ENCODE peak calls at places on chromosomes 5 and 9, in four cellular contexts. A is WTC11, W is coronary artery, K is mucosa of descending colon. X is an unnamed sample.

GRCh38 chr9:6845881-6846280 is 88.1 kb downstream of the KDM4C start:
- DNase-seq in W (no peak), K (no peak), A (peak), X (no peak)

GRCh38 chr9:89342948-89343347 is 24.6 kb downstream of the SECISBP2 start:
- DNase-seq in W (no peak), K (no peak), A (no peak), X (no peak)

GRCh38 chr9:35069020-35069419 is 3.4 kb downstream of the VCP start:
- DNase-seq in K (no peak), W (no peak), A (no peak), X (no peak)

GRCh38 chr5:171931163-171931562 is 75.3 kb downstream of the FBXW11 start:
- DNase-seq in A (no peak), W (no peak), K (no peak), X (no peak)

GRCh38 chr5:120207139-120207538 is 257.0 kb upstream of the PRR16 start:
- DNase-seq in K (no peak), W (no peak), A (no peak), X (no peak)

GRCh38 chr9:16869961-16870605 is 387 bp downstream of the BNC2 start:
- DNase-seq in K (peak), A (peak), W (no peak), X (peak)

GRCh38 chr5:175617447-175617846 is 40.4 kb upstream of the HRH2 start:
- DNase-seq in A (peak), W (no peak), K (no peak), X (no peak)

GRCh38 chr9:116208417-116209232 is 55.0 kb downstream of the PAPPA start:
- DNase-seq in W (no peak), A (no peak), K (no peak), X (no peak)

GRCh38 chr5:155605898-155606297 is 592.3 kb downstream of the KIF4B start:
- DNase-seq in W (no peak), A (no peak), K (no peak), X (no peak)

GRCh38 chr5:156621719-156622118 is 228.4 kb upstream of the PPP1R2B start:
- DNase-seq in W (no peak), K (no peak), A (no peak), X (no peak)

GRCh38 chr5:144531191-144531590 is 360.5 kb downstream of the KCTD16 start:
- DNase-seq in K (no peak), A (no peak), W (no peak), X (no peak)

GRCh38 chr5:169160405-169160901 is 140.5 kb downstream of the SLIT3 start:
- DNase-seq in K (no peak), A (no peak), W (no peak), X (no peak)

GRCh38 chr9:20242767-20243166 is 379.5 kb downstream of the MLLT3 start:
- DNase-seq in W (no peak), K (no peak), A (no peak), X (no peak)

GRCh38 chr9:105142406-105143092 is 101.9 kb upstream of the SLC44A1 start:
- DNase-seq in K (no peak), W (no peak), A (no peak), X (no peak)

GRCh38 chr5:134110382-134110781 is 4.1 kb upstream of the TCF7 start:
- DNase-seq in K (no peak), A (no peak), W (no peak), X (no peak)

GRCh38 chr5:170269579-170269978 is 28.0 kb downstream of the LCP2 start:
- DNase-seq in A (no peak), K (no peak), W (no peak), X (no peak)

GRCh38 chr9:100427366-100428263 is 672 bp downstream of the MSANTD3 start:
- DNase-seq in W (no peak), K (peak), A (peak), X (peak)

GRCh38 chr5:38518341-38518740 is 38.1 kb downstream of the LIFR start:
- DNase-seq in A (no peak), K (no peak), W (no peak), X (no peak)

GRCh38 chr5:79961731-79962579 is 29.1 kb downstream of the MTX3 start:
- DNase-seq in W (no peak), K (no peak), A (no peak), X (no peak)

GRCh38 chr9:110887276-110887675 is 151.0 kb downstream of the LPAR1 start:
- DNase-seq in W (no peak), K (no peak), A (no peak), X (no peak)

GRCh38 chr5:135488727-135489465 is 36.7 kb upstream of the TIFAB start:
- DNase-seq in K (no peak), A (peak), W (peak), X (peak)

GRCh38 chr9:38006163-38006562 is 62.9 kb downstream of the SHB start:
- DNase-seq in W (no peak), A (no peak), K (peak), X (no peak)

GRCh38 chr5:15383469-15383868 is 116.5 kb upstream of the FBXL7 start:
- DNase-seq in K (no peak), A (no peak), W (no peak), X (no peak)
- TF ChIP-seq CTCF in K (no peak), A (peak), W (no peak), X (peak)

GRCh38 chr5:56769875-56770604 is 45.3 kb upstream of the MAP3K1 start:
- DNase-seq in A (no peak), W (no peak), K (no peak), X (no peak)
- TF ChIP-seq CTCF in A (no peak), W (no peak), K (no peak), X (no peak)

GRCh38 chr5:159531554-159532105 is 201.3 kb upstream of the IL12B start:
- DNase-seq in A (no peak), W (no peak), K (no peak), X (no peak)
- TF ChIP-seq CTCF in A (no peak), W (no peak), K (no peak), X (peak)

GRCh38 chr9:18059447-18059846 is 414.5 kb upstream of the ADAMTSL1 start:
- DNase-seq in W (no peak), K (no peak), A (no peak), X (no peak)

GRCh38 chr9:18059043-18059442 is 414.9 kb upstream of the ADAMTSL1 start:
- DNase-seq in A (no peak), W (no peak), K (no peak), X (no peak)

GRCh38 chr9:18061332-18061731 is 412.6 kb upstream of the ADAMTSL1 start:
- DNase-seq in A (no peak), W (no peak), K (no peak), X (no peak)

GRCh38 chr9:18061856-18062255 is 412.1 kb upstream of the ADAMTSL1 start:
- DNase-seq in W (no peak), K (no peak), A (no peak), X (no peak)

GRCh38 chr9:18060304-18060934 is 413.5 kb upstream of the ADAMTSL1 start:
- DNase-seq in W (no peak), A (no peak), K (no peak), X (no peak)
- TF ChIP-seq CTCF in W (no peak), A (no peak), K (no peak), X (peak)

DNA sequence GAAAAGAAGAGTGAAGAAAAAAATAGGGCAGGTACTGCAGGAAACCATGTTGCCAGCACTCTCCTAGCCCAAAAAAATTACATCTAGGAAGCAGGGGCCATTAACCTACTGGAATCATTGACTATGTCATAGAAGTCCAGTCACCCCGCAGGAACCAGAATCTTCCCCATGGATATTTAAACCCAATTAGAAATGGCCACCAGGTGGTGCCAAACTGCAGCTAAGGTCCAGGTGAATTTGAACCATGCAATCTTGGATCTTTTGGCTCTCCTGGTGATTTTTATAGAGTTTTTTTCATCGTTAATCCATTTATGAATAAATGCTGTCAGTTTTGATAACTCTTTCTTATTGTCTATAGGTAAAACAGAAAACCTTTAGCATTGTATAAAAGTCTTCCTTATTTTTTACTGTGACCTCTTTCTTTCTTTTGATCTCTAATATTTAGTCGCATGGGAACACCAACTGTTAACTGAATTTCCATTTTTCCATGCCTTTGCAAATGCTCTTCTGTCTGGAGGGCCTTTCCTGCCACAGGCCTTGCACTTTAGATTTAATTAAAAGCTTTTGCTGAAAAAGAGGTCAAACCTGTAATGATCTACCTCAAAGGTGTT is 147.5 kb upstream of the FGF10 start:
- DNase-seq in A (peak), W (no peak), K (no peak), X (no peak)
- TF ChIP-seq CTCF in A (peak), W (peak), K (no peak), X (peak)

GRCh38 chr5:91079037-91079436 is 304.1 kb downstream of the ARRDC3 start:
- DNase-seq in W (no peak), A (no peak), K (no peak), X (no peak)
- TF ChIP-seq CTCF in W (no peak), A (no peak), K (no peak), X (no peak)

GRCh38 chr5:141095263-141095641 is 837 bp downstream of the PCDHB2 start:
- DNase-seq in K (no peak), W (no peak), A (no peak), X (no peak)

GRCh38 chr5:141100243-141100805 is at the start of gene PCDHB3:
- DNase-seq in K (no peak), A (peak), W (no peak), X (no peak)

DNA sequence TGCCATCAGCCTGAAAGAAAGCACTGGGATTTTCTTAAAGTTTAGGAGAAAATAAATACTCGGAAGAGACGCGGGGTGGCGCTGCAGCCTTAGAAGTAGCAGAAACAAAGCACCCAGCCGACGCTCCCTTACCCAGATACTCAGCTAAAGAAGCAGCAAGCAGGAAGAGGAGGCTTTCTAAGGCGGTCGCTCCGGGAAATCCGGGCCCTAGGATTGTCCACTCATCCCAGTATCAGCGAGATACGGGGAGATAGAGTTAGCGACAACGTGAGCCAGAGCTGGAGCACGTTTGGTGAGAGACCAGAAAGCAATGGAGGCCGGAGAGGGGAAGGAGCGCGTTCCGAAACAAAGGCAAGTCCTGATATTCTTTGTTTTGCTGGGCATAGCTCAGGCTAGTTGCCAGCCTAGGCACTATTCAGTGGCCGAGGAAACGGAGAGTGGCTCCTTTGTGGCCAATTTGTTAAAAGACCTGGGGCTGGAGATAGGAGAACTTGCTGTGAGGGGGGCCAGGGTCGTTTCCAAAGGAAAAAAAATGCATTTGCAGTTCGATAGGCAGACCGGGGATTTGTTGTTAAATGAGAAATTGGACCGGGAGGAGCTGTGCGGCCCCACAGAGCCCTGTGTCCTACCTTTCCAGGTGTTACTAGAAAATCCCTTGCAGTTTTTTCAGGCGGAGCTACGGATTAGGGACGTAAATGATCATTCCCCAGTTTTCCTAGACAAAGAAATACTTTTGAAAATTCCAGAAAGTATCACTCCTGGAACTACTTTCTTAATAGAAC is at the start of gene PCDHB2:
- DNase-seq in A (peak), W (no peak), K (no peak), X (no peak)
- TF ChIP-seq CTCF in A (peak), W (no peak), K (no peak), X (peak)